ENCODE peak calls at places on chromosomes 3 and 15, in six cellular contexts. J is neural progenitor cell; G is psoas muscle; A is activated T-cell treated with anti-CD3 and anti-CD28 coated beads for 4 hours; T is activated gamma-delta T cell treated with anti-CD3 and anti-CD28 coated beads, Interleukin-2, amount 50 U/mL, for 16 hours; O is HT1080. M is an unnamed sample.

GRCh38 chr3:13650210-13651056 is 101.5 kb downstream of the FBLN2 start:
- DNase-seq in J (peak), G (peak), A (peak), T (peak), O (peak), M (peak)

GRCh38 chr3:173711619-173712018 is 314.1 kb downstream of the NLGN1 start:
- DNase-seq in J (no peak), G (no peak), A (no peak), T (no peak), O (no peak), M (no peak)

GRCh38 chr3:126835472-126836219 is 131.6 kb downstream of the CHCHD6 start:
- DNase-seq in J (no peak), G (no peak), A (no peak), T (no peak), O (peak), M (no peak)

GRCh38 chr3:12966847-12967750 is 106.1 kb downstream of the IQSEC1 start:
- DNase-seq in J (no peak), G (no peak), A (no peak), T (no peak), O (no peak), M (no peak)

GRCh38 chr3:55615694-55616310 is 128.7 kb upstream of the WNT5A start:
- DNase-seq in J (peak), G (no peak), A (no peak), T (no peak), O (no peak), M (no peak)

GRCh38 chr3:125302932-125303331 is 72.2 kb downstream of the ZNF148 start:
- DNase-seq in J (no peak), G (no peak), A (no peak), T (no peak), O (no peak), M (no peak)

GRCh38 chr3:58628823-58629562 is 37.6 kb downstream of the FAM3D start:
- DNase-seq in J (no peak), G (no peak), A (no peak), T (no peak), O (peak), M (peak)

GRCh38 chr3:132787616-132788015 is 65.4 kb upstream of the NPHP3 start:
- DNase-seq in J (no peak), G (no peak), A (no peak), T (no peak), O (peak), M (no peak)

GRCh38 chr15:82936966-82937647 is 15.4 kb downstream of the HOMER2 start:
- DNase-seq in J (no peak), G (peak), A (no peak), T (no peak), O (peak), M (no peak)

GRCh38 chr3:111321786-111322185 is 220.2 kb upstream of the CD96 start:
- DNase-seq in J (no peak), G (no peak), A (no peak), T (no peak), O (no peak), M (no peak)

GRCh38 chr3:187705164-187705563 is 2.8 kb upstream of the RTP2 start:
- DNase-seq in J (no peak), G (no peak), A (no peak), T (no peak), O (no peak), M (no peak)

GRCh38 chr3:126352476-126353454 is 4.4 kb downstream of the KLF15 start:
- DNase-seq in J (no peak), G (peak), A (no peak), T (no peak), O (no peak), M (no peak)

GRCh38 chr15:79987569-79987955 is 16.6 kb upstream of the BCL2A1 start:
- DNase-seq in J (no peak), G (no peak), A (no peak), T (no peak), O (no peak), M (no peak)

GRCh38 chr15:101482526-101483371 is 6.8 kb downstream of the PCSK6 start:
- DNase-seq in J (no peak), G (peak), A (no peak), T (no peak), O (no peak), M (no peak)

M was measured in H4.